ENCODE peak calls at places on chromosome 19, in seven cellular contexts. N is neuronal stem cell, G is H9, Z is H1, H is mesendoderm, J is mesenchymal stem cell, O is trophoblast cell. V is an unnamed sample.

GRCh38 chr19:33438016-33438671 is 64.6 kb downstream of the CEBPG start:
- DNase-seq in J (no peak), H (no peak), N (no peak), Z (no peak), O (no peak), G (no peak), V (peak)

GRCh38 chr19:50377051-50377441 is 789 bp downstream of the NR1H2 start:
- DNase-seq in H (peak), Z (peak), J (peak), N (no peak), G (no peak), O (no peak), V (no peak)

GRCh38 chr19:53091413-53091812 is 11.8 kb downstream of the ZNF160 start:
- DNase-seq in G (peak), N (no peak), O (no peak), J (no peak), Z (peak), H (peak), V (no peak)

GRCh38 chr19:13127051-13127450 is 9.0 kb downstream of the NACC1 start:
- DNase-seq in G (no peak), N (no peak), H (no peak), J (no peak), O (no peak), Z (no peak), V (peak)

GRCh38 chr19:12052571-12053169 is at the start of gene ZNF878:
- DNase-seq in G (peak), Z (peak), N (peak), O (peak), J (peak), H (peak), V (peak)

GRCh38 chr19:35211545-35212230 is 16.9 kb downstream of the FAM187B start:
- DNase-seq in H (no peak), G (no peak), N (no peak), O (no peak), Z (no peak), J (no peak), V (no peak)

GRCh38 chr19:46926201-46927071 is 65.6 kb downstream of the ARHGAP35 start:
- DNase-seq in H (no peak), N (no peak), G (no peak), J (no peak), Z (no peak), O (no peak), V (no peak)

GRCh38 chr19:56132316-56132822 is 8.7 kb upstream of the ZNF444 start:
- DNase-seq in H (no peak), O (peak), J (no peak), G (no peak), N (no peak), Z (no peak), V (peak)

GRCh38 chr19:30060872-30061556 is 119.0 kb downstream of the URI1 start:
- DNase-seq in G (no peak), Z (peak), O (no peak), H (no peak), J (no peak), N (no peak), V (no peak)

GRCh38 chr19:29771708-29772415 is 39.9 kb upstream of the CCNE1 start:
- DNase-seq in J (peak), G (peak), N (peak), O (peak), Z (peak), H (peak), V (peak)

GRCh38 chr19:35167251-35168119 is 12.9 kb downstream of the FXYD5 start:
- DNase-seq in H (no peak), N (no peak), J (no peak), O (no peak), G (peak), Z (no peak), V (no peak)

GRCh38 chr19:50759886-50760285 is 10.4 kb upstream of the GPR32 start:
- DNase-seq in G (no peak), O (peak), Z (no peak), H (peak), J (no peak), N (no peak), V (peak)

GRCh38 chr19:35299523-35300339 is 7.8 kb downstream of the MAG start:
- DNase-seq in G (peak), Z (peak), J (no peak), H (peak), N (no peak), O (no peak), V (no peak)

GRCh38 chr19:42197375-42197817 is 20.1 kb downstream of the DEDD2 start:
- DNase-seq in J (no peak), G (peak), N (no peak), O (no peak), Z (no peak), H (no peak), V (no peak)

GRCh38 chr19:50818859-50819472 is 4.6 kb downstream of the KLK1 start:
- DNase-seq in G (no peak), N (no peak), O (no peak), Z (no peak), H (no peak), J (no peak), V (no peak)

GRCh38 chr19:29206453-29206852 is 6.5 kb downstream of the UQCRFS1 start:
- DNase-seq in J (no peak), O (no peak), G (no peak), N (no peak), Z (no peak), H (peak), V (no peak)

GRCh38 chr19:52191374-52191773 is 1.5 kb downstream of the PPP2R1A start:
- DNase-seq in Z (no peak), H (no peak), N (no peak), G (no peak), J (no peak), O (no peak), V (no peak)

GRCh38 chr19:426725-427445 is 17.9 kb upstream of the C2CD4C start:
- DNase-seq in O (no peak), H (no peak), N (no peak), J (no peak), G (no peak), Z (peak), V (no peak)

GRCh38 chr19:51372649-51373504 is at the start of gene NKG7:
- DNase-seq in H (no peak), N (no peak), O (no peak), J (no peak), Z (no peak), G (no peak), V (no peak)

GRCh38 chr19:10971107-10971715 is 10.4 kb downstream of the SMARCA4 start:
- DNase-seq in J (no peak), G (no peak), N (no peak), Z (no peak), O (no peak), H (peak), V (no peak)

GRCh38 chr19:17227798-17228367 is 1.9 kb downstream of the OCEL1 start:
- DNase-seq in O (no peak), G (no peak), N (no peak), H (no peak), J (no peak), Z (no peak), V (no peak)

GRCh38 chr19:15212682-15213081 is 11.9 kb upstream of the NOTCH3 start:
- DNase-seq in H (no peak), Z (no peak), J (no peak), G (no peak), O (no peak), N (no peak), V (no peak)

GRCh38 chr19:9151367-9151766 is 11.2 kb downstream of the ZNF317 start:
- DNase-seq in J (no peak), Z (no peak), G (no peak), H (no peak), O (no peak), N (no peak), V (no peak)

GRCh38 chr19:54247106-54247930 is 4.7 kb upstream of the LILRA6 start:
- DNase-seq in J (no peak), O (no peak), G (no peak), H (no peak), N (no peak), Z (no peak), V (no peak)

GRCh38 chr19:41367848-41368301 is 3.9 kb upstream of the B9D2 start:
- DNase-seq in G (no peak), J (peak), O (peak), H (no peak), N (no peak), Z (no peak), V (peak)

GRCh38 chr19:1101337-1101698 is 2.5 kb upstream of the GPX4 start:
- DNase-seq in G (no peak), O (no peak), H (peak), J (no peak), Z (no peak), N (no peak), V (no peak)

GRCh38 chr19:931860-932646 is 6.2 kb downstream of the ARID3A start:
- DNase-seq in N (no peak), J (peak), O (no peak), Z (no peak), G (no peak), H (no peak), V (no peak)

GRCh38 chr19:47111081-47111589 is 2.4 kb downstream of the ZC3H4 start:
- DNase-seq in O (no peak), J (no peak), H (no peak), N (no peak), Z (no peak), G (no peak), V (no peak)

GRCh38 chr19:35066691-35067563 is 25.4 kb downstream of the HPN start:
- DNase-seq in O (peak), Z (peak), J (peak), G (peak), H (peak), N (peak), V (peak)

GRCh38 chr19:7918615-7919421 is 1.3 kb upstream of the SNAPC2 start:
- DNase-seq in G (no peak), J (no peak), Z (no peak), H (no peak), O (no peak), N (no peak), V (no peak)

DNA sequence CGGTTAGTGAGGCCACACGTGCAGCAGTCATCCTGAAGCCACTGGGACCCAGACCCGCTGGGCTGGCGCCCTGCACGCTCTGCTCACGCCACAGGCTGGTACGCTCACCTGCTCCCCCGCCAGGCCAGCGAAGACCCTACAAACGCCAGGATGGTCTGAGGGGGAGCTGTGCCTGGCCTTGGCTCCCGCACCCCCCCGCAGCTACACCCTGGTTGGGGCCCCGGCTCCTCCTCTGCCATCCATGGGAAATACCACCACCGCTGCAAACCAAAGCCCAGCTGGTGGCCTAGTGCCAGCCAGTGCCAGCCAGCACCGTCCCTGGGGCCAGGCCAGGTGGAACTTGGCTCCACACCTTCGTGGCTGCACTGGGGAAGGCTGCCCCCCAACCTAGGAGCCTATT is 23.3 kb upstream of the CACTIN start:
- DNase-seq in H (no peak), O (no peak), J (no peak), N (no peak), Z (peak), G (no peak), V (no peak)
- H4K8ac ChIP-seq in H (no peak), O (no peak), J (peak), N (peak), Z (no peak), G (no peak), V (no peak)

GRCh38 chr19:38617283-38617763 is 430 bp downstream of the MAP4K1 start:
- DNase-seq in Z (no peak), O (no peak), H (no peak), G (no peak), J (no peak), N (no peak), V (no peak)
- H4K8ac ChIP-seq in Z (no peak), O (peak), H (no peak), G (no peak), J (no peak), N (no peak), V (peak)

GRCh38 chr19:18943465-18943864 is 2.4 kb upstream of the HOMER3 start:
- DNase-seq in H (no peak), Z (no peak), O (no peak), G (no peak), N (no peak), J (no peak), V (no peak)
- H4K8ac ChIP-seq in H (no peak), Z (no peak), O (no peak), G (no peak), N (no peak), J (no peak), V (no peak)

DNA sequence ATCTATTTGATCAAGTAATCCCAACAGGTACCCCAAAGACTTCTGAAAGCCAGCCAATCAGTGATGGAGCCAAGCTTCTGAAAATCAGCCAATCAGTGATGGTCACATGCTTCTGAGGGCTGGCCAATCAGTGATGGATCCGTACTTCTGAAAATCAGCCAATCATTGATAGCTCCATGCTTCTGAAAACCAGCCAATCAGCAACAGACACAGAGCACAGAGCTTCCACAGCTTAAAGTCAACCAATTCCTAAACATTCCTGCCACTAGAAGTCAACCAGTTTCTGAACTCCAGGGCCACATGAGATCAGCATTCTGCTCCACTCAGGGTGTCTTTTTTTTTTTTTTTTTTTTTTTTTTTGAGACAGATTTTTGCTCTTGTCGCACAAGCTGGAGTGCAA is 8.2 kb upstream of the HSD17B14 start:
- DNase-seq in G (peak), N (no peak), O (peak), H (peak), J (peak), Z (no peak), V (peak)
- H4K8ac ChIP-seq in G (no peak), N (no peak), O (no peak), H (no peak), J (no peak), Z (no peak), V (no peak)

GRCh38 chr19:3252650-3253049 is 28.2 kb downstream of the CELF5 start:
- DNase-seq in N (no peak), H (no peak), G (no peak), O (no peak), Z (no peak), J (no peak), V (no peak)

GRCh38 chr19:3250675-3251074 is 26.2 kb downstream of the CELF5 start:
- DNase-seq in H (peak), G (no peak), N (no peak), O (peak), J (no peak), Z (peak), V (no peak)

GRCh38 chr19:3251229-3251628 is 26.8 kb downstream of the CELF5 start:
- DNase-seq in H (no peak), G (no peak), N (no peak), J (no peak), O (no peak), Z (no peak), V (no peak)

GRCh38 chr19:3248728-3249315 is 24.4 kb downstream of the CELF5 start:
- DNase-seq in G (no peak), J (no peak), Z (no peak), N (no peak), H (no peak), O (no peak), V (no peak)

DNA sequence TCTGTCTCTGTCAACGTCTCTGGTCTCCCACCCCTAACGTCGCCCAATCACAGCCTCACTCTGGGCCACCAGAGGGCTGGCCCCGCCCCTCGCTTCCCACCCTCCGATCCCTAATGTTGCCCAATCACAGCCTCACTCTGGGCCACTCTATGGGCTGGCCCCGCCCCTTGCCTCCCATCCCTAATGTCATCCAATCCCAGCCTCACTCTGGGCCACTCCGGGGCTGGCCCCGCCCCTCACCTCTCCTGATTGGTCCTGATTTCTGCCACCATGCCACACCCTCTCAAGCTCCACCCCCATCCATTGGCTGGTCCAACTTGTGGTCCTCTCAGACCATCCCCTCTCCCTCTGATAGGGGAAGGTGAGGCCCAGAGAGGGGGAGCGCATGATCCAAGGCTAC is 24.9 kb downstream of the CELF5 start:
- DNase-seq in G (peak), O (no peak), H (peak), J (no peak), N (no peak), Z (peak), V (no peak)
- H4K8ac ChIP-seq in G (no peak), O (no peak), H (no peak), J (no peak), N (no peak), Z (no peak), V (no peak)

GRCh38 chr19:5534787-5535586 is 32.8 kb downstream of the TINCR start:
- DNase-seq in J (no peak), N (no peak), H (peak), G (peak), O (no peak), Z (peak), V (peak)

GRCh38 chr19:5537870-5538269 is 29.9 kb downstream of the TINCR start:
- DNase-seq in H (no peak), Z (no peak), J (no peak), O (no peak), G (no peak), N (no peak), V (no peak)

GRCh38 chr19:5539431-5539833 is 28.3 kb downstream of the TINCR start:
- DNase-seq in Z (peak), N (no peak), H (peak), J (no peak), G (peak), O (no peak), V (no peak)

GRCh38 chr19:5533257-5533656 is 34.5 kb downstream of the TINCR start:
- DNase-seq in H (no peak), N (no peak), O (no peak), G (no peak), J (no peak), Z (no peak), V (no peak)

DNA sequence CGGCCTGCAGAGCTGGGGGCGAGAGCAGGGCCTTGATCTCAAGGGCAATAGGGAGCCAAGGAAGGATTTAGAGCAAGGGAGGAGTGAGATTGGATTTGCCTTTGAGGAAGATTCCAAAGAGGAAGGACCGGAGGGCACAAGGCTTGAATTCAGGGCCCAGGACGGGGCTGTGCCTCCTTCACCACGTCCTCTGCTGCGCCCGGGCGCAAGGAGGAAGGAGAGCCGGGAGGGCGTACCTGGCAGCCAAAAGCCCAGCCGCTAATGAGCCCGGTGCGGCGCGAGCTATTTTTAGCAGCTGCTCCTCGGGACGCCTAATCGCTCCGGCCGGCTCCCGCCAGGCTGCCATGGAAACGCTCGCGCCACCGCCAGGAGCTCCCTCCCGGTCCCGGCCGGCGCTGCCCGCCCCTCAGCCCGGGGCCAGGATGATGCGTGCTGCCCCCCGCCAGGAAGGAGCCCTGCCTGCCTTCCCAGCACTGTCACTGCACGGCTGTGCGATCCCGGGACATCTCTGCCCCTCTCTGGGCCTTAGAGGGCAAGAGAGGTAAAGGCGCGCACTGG is 31.3 kb downstream of the TINCR start:
- DNase-seq in G (peak), N (peak), H (peak), J (peak), Z (peak), O (peak), V (peak)
- H4K8ac ChIP-seq in G (no peak), N (peak), H (no peak), J (no peak), Z (peak), O (peak), V (no peak)

DNA sequence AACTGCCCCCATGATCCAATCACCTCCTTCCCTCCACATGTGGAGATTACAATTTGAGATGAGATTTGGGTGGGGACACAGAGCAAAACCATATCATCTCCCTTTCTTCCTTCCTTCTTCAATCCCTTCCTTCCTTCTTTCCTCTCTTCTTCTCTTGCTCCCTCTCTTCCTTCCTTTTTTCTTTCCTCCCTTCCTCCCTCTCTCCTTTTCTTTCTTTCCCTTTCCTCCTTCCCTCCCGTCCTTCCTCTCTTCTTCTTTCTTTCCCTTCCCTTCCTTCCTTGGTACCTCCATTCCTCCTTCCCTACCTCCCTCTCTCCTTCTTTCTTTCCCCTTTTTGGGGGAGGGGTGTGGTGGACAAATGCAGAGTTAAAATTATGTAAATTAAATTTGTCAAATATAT is 145.1 kb downstream of the TSHZ3 start:
- DNase-seq in N (no peak), H (no peak), J (no peak), Z (no peak), G (no peak), O (no peak), V (no peak)
- H4K8ac ChIP-seq in N (no peak), H (no peak), J (no peak), Z (no peak), G (no peak), O (no peak), V (no peak)

GRCh38 chr19:2250765-2251576 is 1.8 kb downstream of the AMH start:
- DNase-seq in J (no peak), H (no peak), Z (peak), N (no peak), O (no peak), G (no peak), V (no peak)
- H4K8ac ChIP-seq in J (no peak), H (no peak), Z (peak), N (peak), O (no peak), G (no peak), V (no peak)

GRCh38 chr19:45881082-45881908 is 4.6 kb downstream of the IRF2BP1 start:
- DNase-seq in G (no peak), O (no peak), J (no peak), H (peak), N (no peak), Z (no peak), V (no peak)

GRCh38 chr19:45878043-45878794 is 7.7 kb downstream of the IRF2BP1 start:
- DNase-seq in N (no peak), H (no peak), Z (no peak), J (no peak), G (no peak), O (no peak), V (no peak)

GRCh38 chr19:45876411-45877197 is 9.3 kb downstream of the IRF2BP1 start:
- DNase-seq in Z (peak), N (no peak), J (peak), O (no peak), H (peak), G (peak), V (peak)

GRCh38 chr19:45879971-45880370 is 6.0 kb downstream of the IRF2BP1 start:
- DNase-seq in J (no peak), O (no peak), N (no peak), H (no peak), Z (no peak), G (no peak), V (no peak)

DNA sequence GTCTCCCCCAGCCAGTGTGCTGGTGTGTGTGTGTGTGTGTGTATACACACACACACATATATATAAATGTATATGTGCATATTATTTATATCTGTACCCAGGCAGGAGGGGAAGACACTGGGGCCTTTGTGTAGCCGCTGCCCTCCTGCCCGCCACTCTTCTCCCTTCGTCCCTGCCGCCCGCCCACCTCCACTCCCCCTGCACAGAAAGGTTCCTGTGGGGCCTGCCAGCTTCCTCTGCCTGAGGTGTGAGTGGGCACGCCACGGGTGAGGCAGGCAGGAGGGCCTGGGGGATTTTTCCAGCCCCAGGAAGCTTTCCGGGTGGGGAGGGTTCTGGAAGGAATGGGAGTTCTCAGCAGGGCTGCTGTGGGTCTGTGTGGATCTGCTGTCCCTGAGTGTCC is 6.9 kb downstream of the IRF2BP1 start:
- DNase-seq in O (no peak), H (no peak), N (no peak), G (no peak), Z (no peak), J (no peak), V (no peak)
- H4K8ac ChIP-seq in O (no peak), H (no peak), N (no peak), G (no peak), Z (peak), J (no peak), V (no peak)

V was measured in IMR-90.